ENCODE peak calls at places on chromosomes 13 and 19, in four cellular contexts. V is HepG2, G is K562, Q is HCT116. F is an unnamed sample.
A peak's percentile ranks its signal among the peaks of the same experiment; 100 is the strongest.

GRCh38 chr19:30353394-30353793 is 18.8 kb upstream of the ZNF536 start:
- DNase-seq in G (no peak), V (no peak), Q (no peak), F (no peak)

GRCh38 chr13:23159205-23159586 is 21.6 kb upstream of the SGCG start:
- DNase-seq in Q (no peak), V (peak; percentile 15), G (peak; percentile 6), F (no peak)

GRCh38 chr13:24165746-24166145 is 5.2 kb downstream of the SPATA13 start:
- DNase-seq in V (no peak), Q (no peak), G (no peak), F (no peak)

GRCh38 chr13:74465279-74465678 is 331.1 kb upstream of the KLF12 start:
- DNase-seq in G (no peak), V (no peak), Q (no peak), F (no peak)

GRCh38 chr19:50728084-50728737 is 5.0 kb downstream of the CLEC11A start:
- DNase-seq in Q (no peak), G (peak; percentile 95), V (peak; percentile 20), F (no peak)

GRCh38 chr19:8321760-8322637 is 703 bp downstream of the RPS28 start:
- DNase-seq in G (no peak), Q (no peak), V (no peak), F (no peak)

GRCh38 chr13:24834902-24835510 is 71.0 kb downstream of the RNF17 start:
- DNase-seq in Q (no peak), V (no peak), G (no peak), F (no peak)

GRCh38 chr13:32415019-32415418 is 12.9 kb downstream of the N4BP2L1 start:
- DNase-seq in V (no peak), G (no peak), Q (peak; percentile 18), F (no peak)

GRCh38 chr19:48920949-48921348 is 12.6 kb upstream of the DHDH start:
- DNase-seq in Q (no peak), V (no peak), G (no peak), F (no peak)

GRCh38 chr13:109862627-109863026 is 76.2 kb upstream of the IRS2 start:
- DNase-seq in V (no peak), G (no peak), Q (peak; percentile 15), F (no peak)

GRCh38 chr19:41265376-41266153 is 1.4 kb downstream of the HNRNPUL1 start:
- DNase-seq in V (peak; percentile 56), G (peak; percentile 22), Q (no peak), F (no peak)

GRCh38 chr13:33639640-33640080 is 178.3 kb upstream of the RFC3 start:
- DNase-seq in V (peak; percentile 43), G (no peak), Q (no peak), F (no peak)

GRCh38 chr13:109199280-109199679 is 569.9 kb downstream of the MYO16 start:
- DNase-seq in V (no peak), Q (no peak), G (no peak), F (no peak)

GRCh38 chr13:100147825-100148224 is 58.9 kb downstream of the PCCA start:
- DNase-seq in G (no peak), Q (no peak), V (no peak), F (no peak)

GRCh38 chr19:15443838-15444237 is 5.9 kb downstream of the WIZ start:
- DNase-seq in V (no peak), G (no peak), Q (no peak), F (no peak)

GRCh38 chr13:112752711-112753541 is 63.1 kb downstream of the ATP11A start:
- DNase-seq in Q (no peak), V (no peak), G (no peak), F (no peak)

GRCh38 chr13:38530492-38530891 is 156.4 kb upstream of the FREM2 start:
- DNase-seq in V (no peak), Q (no peak), G (no peak), F (no peak)

GRCh38 chr13:21583496-21583895 is 20.5 kb downstream of the MICU2 start:
- DNase-seq in V (peak; percentile 44), Q (no peak), G (no peak), F (no peak)

GRCh38 chr13:28620011-28620830 is 38.7 kb upstream of the POMP start:
- DNase-seq in Q (no peak), G (no peak), V (no peak), F (no peak)

GRCh38 chr13:26475176-26476110 is 82.0 kb upstream of the WASF3 start:
- DNase-seq in Q (no peak), V (no peak), G (no peak), F (no peak)

GRCh38 chr19:43841990-43842389 is 14.9 kb downstream of the ZNF283 start:
- DNase-seq in V (no peak), G (no peak), Q (no peak), F (no peak)

GRCh38 chr13:35818577-35819165 is 312.5 kb downstream of the DCLK1 start:
- DNase-seq in Q (peak; percentile 26), G (peak; percentile 10), V (peak; percentile 7), F (peak; percentile 2)

GRCh38 chr13:35812730-35813129 is 318.5 kb downstream of the DCLK1 start:
- DNase-seq in Q (no peak), G (no peak), V (no peak), F (no peak)

GRCh38 chr13:35817642-35818576 is 313.3 kb downstream of the DCLK1 start:
- DNase-seq in V (no peak), G (no peak), Q (no peak), F (no peak)

GRCh38 chr13:35810286-35810685 is 320.9 kb downstream of the DCLK1 start:
- DNase-seq in G (no peak), V (no peak), Q (no peak), F (no peak)

DNA sequence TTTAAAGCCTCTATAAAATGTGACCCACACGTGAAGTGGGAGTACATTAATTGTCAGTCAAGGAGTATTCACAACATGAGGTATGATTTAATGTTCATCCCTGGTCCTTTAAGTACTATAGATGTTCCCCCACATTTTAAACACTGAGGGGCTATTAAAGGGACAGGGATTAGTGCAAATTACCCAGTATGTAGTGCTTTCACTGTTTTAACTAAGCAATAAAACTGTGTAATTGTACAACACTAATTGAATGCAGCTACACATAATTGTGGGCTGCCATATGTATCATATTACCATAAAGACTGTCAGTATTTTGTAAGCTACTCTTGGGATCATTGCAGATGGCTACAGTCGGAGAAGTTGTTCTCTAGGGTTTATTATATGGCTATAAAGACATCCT is 316.6 kb downstream of the DCLK1 start:
- DNase-seq in G (no peak), Q (no peak), V (no peak), F (no peak)
- TF ChIP-seq TCF7L2 in G (no peak), Q (no peak), V (no peak), F (no peak)

DNA sequence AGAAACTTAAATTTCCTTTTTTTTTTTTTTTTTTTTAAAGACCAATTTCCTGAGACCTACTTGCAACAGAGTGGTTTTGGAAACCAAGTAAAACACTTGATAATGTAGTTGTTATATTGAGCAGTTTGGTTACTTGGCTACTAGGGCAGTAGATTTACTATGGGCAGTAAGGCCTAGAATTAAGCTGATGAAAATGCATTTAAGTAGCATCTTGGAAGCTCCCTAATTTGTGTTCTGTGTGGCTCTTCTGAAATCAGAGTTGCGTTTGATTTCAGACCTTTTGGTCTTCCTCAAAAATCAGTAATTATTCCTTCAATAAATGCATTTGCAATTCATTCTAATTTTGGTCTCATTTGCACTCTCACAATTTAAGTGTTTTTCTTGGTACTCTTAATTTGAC is 810 bp downstream of the GPR180 start:
- DNase-seq in G (no peak), Q (no peak), V (no peak), F (no peak)
- H3K27ac ChIP-seq in G (no peak overlapping the region), Q (peak overlapping the region; percentile 80), V (no peak overlapping the region), F (peak overlapping the region; percentile 90)

GRCh38 chr13:64075543-64076271 is 2660.1 kb upstream of the PCDH20 start:
- DNase-seq in G (peak; percentile 44), Q (no peak), V (peak; percentile 88), F (no peak)
- H3K4me3 ChIP-seq in G (peak overlapping the region; percentile 69), Q (no peak overlapping the region), V (peak overlapping the region; percentile 89), F (no peak overlapping the region)

GRCh38 chr19:33409035-33409434 is 35.5 kb downstream of the CEBPG start:
- DNase-seq in V (no peak), G (no peak), Q (no peak), F (no peak)

GRCh38 chr19:33412617-33413425 is 39.3 kb downstream of the CEBPG start:
- DNase-seq in Q (no peak), V (no peak), G (no peak), F (no peak)

GRCh38 chr19:33409906-33410685 is 36.6 kb downstream of the CEBPG start:
- DNase-seq in Q (no peak), G (no peak), V (no peak), F (no peak)

GRCh38 chr19:33411621-33412180 is 38.2 kb downstream of the CEBPG start:
- DNase-seq in G (no peak), Q (no peak), V (no peak), F (no peak)

DNA sequence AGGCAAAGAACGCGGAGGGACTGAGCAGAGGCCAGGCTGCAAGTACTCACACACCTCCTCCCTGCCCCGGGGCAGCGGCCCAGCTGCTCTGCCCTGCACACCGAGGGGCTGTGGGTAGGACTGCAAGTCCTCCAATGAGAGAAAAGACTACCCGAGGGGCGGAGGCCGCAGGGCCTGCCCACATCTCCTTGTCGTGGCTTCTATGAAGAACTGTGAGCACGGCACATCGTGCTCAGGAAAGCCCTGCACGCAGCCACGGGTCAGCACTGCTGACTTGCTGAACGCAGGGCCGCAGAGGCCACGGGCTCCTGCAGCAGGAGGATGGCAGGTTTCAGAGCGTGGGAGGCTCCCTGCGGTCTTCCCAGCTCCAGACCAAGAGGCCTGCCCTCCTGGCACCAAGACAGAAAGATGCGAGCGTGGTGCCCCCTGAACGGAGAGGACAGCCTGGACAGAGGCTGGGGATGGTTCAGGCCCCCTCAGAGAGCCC is 37.4 kb downstream of the CEBPG start:
- DNase-seq in G (no peak), Q (no peak), V (no peak), F (no peak)
- TF ChIP-seq TCF7L2 in G (no peak), Q (no peak), V (no peak), F (no peak)

GRCh38 chr19:55526216-55527196 is 10.4 kb downstream of the SBK2 start:
- DNase-seq in V (peak; percentile 31), Q (no peak), G (no peak), F (no peak)
- H3K27ac ChIP-seq in V (no peak overlapping the region), Q (no peak overlapping the region), G (no peak overlapping the region), F (peak overlapping the region; percentile 11)

GRCh38 chr19:5956728-5957127 is 21.2 kb downstream of the RANBP3 start:
- DNase-seq in G (no peak), Q (no peak), V (no peak), F (no peak)

GRCh38 chr19:5957132-5957531 is 20.8 kb downstream of the RANBP3 start:
- DNase-seq in V (no peak), G (no peak), Q (no peak), F (no peak)

GRCh38 chr19:5958074-5958850 is 19.7 kb downstream of the RANBP3 start:
- DNase-seq in G (no peak), Q (no peak), V (no peak), F (no peak)

GRCh38 chr19:5955638-5955935 is 22.4 kb downstream of the RANBP3 start:
- DNase-seq in V (no peak), G (no peak), Q (no peak), F (no peak)

GRCh38 chr19:5956323-5956722 is 21.6 kb downstream of the RANBP3 start:
- DNase-seq in Q (no peak), V (no peak), G (no peak), F (no peak)
- H3K4me3 ChIP-seq in Q (no peak overlapping the region), V (no peak overlapping the region), G (no peak overlapping the region), F (no peak overlapping the region)